ENCODE peak calls at places on chromosomes 2 and 18, in six cellular contexts. One of them, this sample, is unnamed.

GRCh38 chr2:73759904-73760303 is 20.0 kb downstream of the DUSP11 start:
- DNase-seq in substantia nigra: no peak
- DNase-seq in endodermal cell: no peak
- DNase-seq in sciatic nerve: no peak
- DNase-seq in activated naive CD8-positive, alpha-beta T cell treated with anti-CD3 and anti-CD28 coated beads for 36 hours: no peak
- DNase-seq in effector CD4-positive, alpha-beta T cell: no peak
- DNase-seq in this sample: no peak

GRCh38 chr2:232459419-232460035 is 3.6 kb downstream of the ALPI start:
- DNase-seq in endodermal cell: peak; percentile 38
- DNase-seq in sciatic nerve: no peak
- DNase-seq in effector CD4-positive, alpha-beta T cell: no peak
- DNase-seq in activated naive CD8-positive, alpha-beta T cell treated with anti-CD3 and anti-CD28 coated beads for 36 hours: no peak
- DNase-seq in substantia nigra: no peak
- DNase-seq in this sample: no peak

GRCh38 chr2:112760149-112760548 is 4.3 kb downstream of the CKAP2L start:
- DNase-seq in sciatic nerve: no peak
- DNase-seq in substantia nigra: no peak
- DNase-seq in effector CD4-positive, alpha-beta T cell: no peak
- DNase-seq in activated naive CD8-positive, alpha-beta T cell treated with anti-CD3 and anti-CD28 coated beads for 36 hours: no peak
- DNase-seq in endodermal cell: no peak
- DNase-seq in this sample: no peak

GRCh38 chr2:99850076-99850710 is 292.2 kb downstream of the AFF3 start:
- DNase-seq in effector CD4-positive, alpha-beta T cell: no peak
- DNase-seq in substantia nigra: no peak
- DNase-seq in activated naive CD8-positive, alpha-beta T cell treated with anti-CD3 and anti-CD28 coated beads for 36 hours: no peak
- DNase-seq in endodermal cell: no peak
- DNase-seq in sciatic nerve: no peak
- DNase-seq in this sample: no peak

GRCh38 chr2:228938629-228939028 is 332.5 kb downstream of the PID1 start:
- DNase-seq in sciatic nerve: no peak
- DNase-seq in effector CD4-positive, alpha-beta T cell: no peak
- DNase-seq in endodermal cell: no peak
- DNase-seq in activated naive CD8-positive, alpha-beta T cell treated with anti-CD3 and anti-CD28 coated beads for 36 hours: no peak
- DNase-seq in substantia nigra: no peak
- DNase-seq in this sample: no peak

GRCh38 chr2:105488198-105488757 is 89.4 kb upstream of the FHL2 start:
- DNase-seq in substantia nigra: no peak
- DNase-seq in endodermal cell: no peak
- DNase-seq in sciatic nerve: no peak
- DNase-seq in effector CD4-positive, alpha-beta T cell: no peak
- DNase-seq in activated naive CD8-positive, alpha-beta T cell treated with anti-CD3 and anti-CD28 coated beads for 36 hours: no peak
- DNase-seq in this sample: no peak

GRCh38 chr2:8203354-8203753 is 478.5 kb upstream of the ID2 start:
- DNase-seq in substantia nigra: no peak
- DNase-seq in endodermal cell: no peak
- DNase-seq in activated naive CD8-positive, alpha-beta T cell treated with anti-CD3 and anti-CD28 coated beads for 36 hours: no peak
- DNase-seq in effector CD4-positive, alpha-beta T cell: no peak
- DNase-seq in sciatic nerve: no peak
- DNase-seq in this sample: no peak

GRCh38 chr2:182448371-182448770 is 21.5 kb upstream of the PDE1A start:
- DNase-seq in endodermal cell: no peak
- DNase-seq in effector CD4-positive, alpha-beta T cell: no peak
- DNase-seq in substantia nigra: no peak
- DNase-seq in sciatic nerve: no peak
- DNase-seq in activated naive CD8-positive, alpha-beta T cell treated with anti-CD3 and anti-CD28 coated beads for 36 hours: no peak
- DNase-seq in this sample: no peak

GRCh38 chr18:5951515-5952081 is 56.3 kb upstream of the TMEM200C start:
- DNase-seq in effector CD4-positive, alpha-beta T cell: no peak
- DNase-seq in substantia nigra: no peak
- DNase-seq in sciatic nerve: no peak
- DNase-seq in endodermal cell: no peak
- DNase-seq in activated naive CD8-positive, alpha-beta T cell treated with anti-CD3 and anti-CD28 coated beads for 36 hours: no peak
- DNase-seq in this sample: no peak

GRCh38 chr18:36229188-36229587 is 41.9 kb downstream of the MOCOS start:
- DNase-seq in effector CD4-positive, alpha-beta T cell: no peak
- DNase-seq in endodermal cell: no peak
- DNase-seq in substantia nigra: no peak
- DNase-seq in sciatic nerve: no peak
- DNase-seq in activated naive CD8-positive, alpha-beta T cell treated with anti-CD3 and anti-CD28 coated beads for 36 hours: no peak
- DNase-seq in this sample: no peak

GRCh38 chr2:216650607-216651229 is 17.5 kb downstream of the IGFBP2 start:
- DNase-seq in activated naive CD8-positive, alpha-beta T cell treated with anti-CD3 and anti-CD28 coated beads for 36 hours: no peak
- DNase-seq in substantia nigra: no peak
- DNase-seq in endodermal cell: no peak
- DNase-seq in effector CD4-positive, alpha-beta T cell: no peak
- DNase-seq in sciatic nerve: no peak
- DNase-seq in this sample: no peak

GRCh38 chr18:35172451-35173035 is 68.3 kb upstream of the ZNF397 start:
- DNase-seq in sciatic nerve: no peak
- DNase-seq in endodermal cell: no peak
- DNase-seq in substantia nigra: no peak
- DNase-seq in activated naive CD8-positive, alpha-beta T cell treated with anti-CD3 and anti-CD28 coated beads for 36 hours: no peak
- DNase-seq in effector CD4-positive, alpha-beta T cell: no peak
- DNase-seq in this sample: no peak

GRCh38 chr2:174970092-174970491 is 35.1 kb downstream of the CHN1 start:
- DNase-seq in substantia nigra: no peak
- DNase-seq in effector CD4-positive, alpha-beta T cell: no peak
- DNase-seq in activated naive CD8-positive, alpha-beta T cell treated with anti-CD3 and anti-CD28 coated beads for 36 hours: no peak
- DNase-seq in endodermal cell: no peak
- DNase-seq in sciatic nerve: no peak
- DNase-seq in this sample: no peak

GRCh38 chr2:17427401-17427800 is 90.8 kb downstream of the RAD51AP2 start:
- DNase-seq in activated naive CD8-positive, alpha-beta T cell treated with anti-CD3 and anti-CD28 coated beads for 36 hours: no peak
- DNase-seq in sciatic nerve: no peak
- DNase-seq in effector CD4-positive, alpha-beta T cell: no peak
- DNase-seq in substantia nigra: no peak
- DNase-seq in endodermal cell: no peak
- DNase-seq in this sample: no peak

GRCh38 chr2:147572622-147573021 is 272.2 kb upstream of the ACVR2A start:
- DNase-seq in sciatic nerve: no peak
- DNase-seq in effector CD4-positive, alpha-beta T cell: no peak
- DNase-seq in substantia nigra: no peak
- DNase-seq in endodermal cell: no peak
- DNase-seq in activated naive CD8-positive, alpha-beta T cell treated with anti-CD3 and anti-CD28 coated beads for 36 hours: no peak
- DNase-seq in this sample: no peak

GRCh38 chr2:120454993-120455789 is 109.3 kb downstream of the INHBB start:
- DNase-seq in substantia nigra: no peak
- DNase-seq in effector CD4-positive, alpha-beta T cell: no peak
- DNase-seq in activated naive CD8-positive, alpha-beta T cell treated with anti-CD3 and anti-CD28 coated beads for 36 hours: no peak
- DNase-seq in endodermal cell: no peak
- DNase-seq in sciatic nerve: no peak
- DNase-seq in this sample: no peak

GRCh38 chr2:177998006-177998405 is 74.6 kb downstream of the PDE11A start:
- DNase-seq in substantia nigra: no peak
- DNase-seq in effector CD4-positive, alpha-beta T cell: no peak
- DNase-seq in endodermal cell: no peak
- DNase-seq in sciatic nerve: no peak
- DNase-seq in activated naive CD8-positive, alpha-beta T cell treated with anti-CD3 and anti-CD28 coated beads for 36 hours: no peak
- DNase-seq in this sample: no peak

GRCh38 chr2:156189143-156189542 is 143.4 kb downstream of the NR4A2 start:
- DNase-seq in sciatic nerve: no peak
- DNase-seq in endodermal cell: no peak
- DNase-seq in substantia nigra: no peak
- DNase-seq in effector CD4-positive, alpha-beta T cell: no peak
- DNase-seq in activated naive CD8-positive, alpha-beta T cell treated with anti-CD3 and anti-CD28 coated beads for 36 hours: no peak
- DNase-seq in this sample: no peak

GRCh38 chr2:60496976-60497375 is 56.5 kb downstream of the BCL11A start:
- DNase-seq in endodermal cell: no peak
- DNase-seq in activated naive CD8-positive, alpha-beta T cell treated with anti-CD3 and anti-CD28 coated beads for 36 hours: no peak
- DNase-seq in effector CD4-positive, alpha-beta T cell: no peak
- DNase-seq in substantia nigra: no peak
- DNase-seq in sciatic nerve: no peak
- DNase-seq in this sample: no peak

GRCh38 chr2:58046585-58047372 is at the start of gene VRK2:
- DNase-seq in activated naive CD8-positive, alpha-beta T cell treated with anti-CD3 and anti-CD28 coated beads for 36 hours: peak; percentile 89
- DNase-seq in effector CD4-positive, alpha-beta T cell: peak; percentile 73
- DNase-seq in endodermal cell: peak; percentile 97
- DNase-seq in substantia nigra: peak; percentile 62
- DNase-seq in sciatic nerve: peak; percentile 88
- DNase-seq in this sample: peak; percentile 75

This sample was measured in Ammon's horn.